ENCODE peak calls at places on chromosomes 13 and 19, in five cellular contexts. One of them, this sample, is unnamed.

GRCh38 chr19:54481326-54481930 is 8.3 kb upstream of the CDC42EP5 start:
- DNase-seq in stimulated activated CD8-positive, alpha-beta memory T cell treated with anti-CD3 and anti-CD28 coated beads, Interleukin-12 subunit alpha, Interleukin-12 subunit beta, amount 100 ng/mL, for 1 hour: no peak
- DNase-seq in activated CD4-positive, alpha-beta T cell treated with anti-CD3 and anti-CD28 coated beads, Interleukin-2, amount 10 ng/mL, durations not matched to agents 7 days and 5 days: peak
- DNase-seq in amygdala: peak
- DNase-seq in HTR-8/SVneo: peak
- DNase-seq in this sample: no peak

GRCh38 chr13:79353698-79354097 is 52.4 kb downstream of the RBM26 start:
- DNase-seq in activated CD4-positive, alpha-beta T cell treated with anti-CD3 and anti-CD28 coated beads, Interleukin-2, amount 10 ng/mL, durations not matched to agents 7 days and 5 days: no peak
- DNase-seq in amygdala: no peak
- DNase-seq in stimulated activated CD8-positive, alpha-beta memory T cell treated with anti-CD3 and anti-CD28 coated beads, Interleukin-12 subunit alpha, Interleukin-12 subunit beta, amount 100 ng/mL, for 1 hour: no peak
- DNase-seq in HTR-8/SVneo: no peak
- DNase-seq in this sample: no peak

GRCh38 chr13:81762449-81762848 is 1421.5 kb upstream of the SPRY2 start:
- DNase-seq in amygdala: no peak
- DNase-seq in activated CD4-positive, alpha-beta T cell treated with anti-CD3 and anti-CD28 coated beads, Interleukin-2, amount 10 ng/mL, durations not matched to agents 7 days and 5 days: no peak
- DNase-seq in HTR-8/SVneo: no peak
- DNase-seq in stimulated activated CD8-positive, alpha-beta memory T cell treated with anti-CD3 and anti-CD28 coated beads, Interleukin-12 subunit alpha, Interleukin-12 subunit beta, amount 100 ng/mL, for 1 hour: no peak
- DNase-seq in this sample: no peak

GRCh38 chr19:1269478-1270167 is 491 bp downstream of the CIRBP start:
- DNase-seq in HTR-8/SVneo: peak
- DNase-seq in stimulated activated CD8-positive, alpha-beta memory T cell treated with anti-CD3 and anti-CD28 coated beads, Interleukin-12 subunit alpha, Interleukin-12 subunit beta, amount 100 ng/mL, for 1 hour: no peak
- DNase-seq in activated CD4-positive, alpha-beta T cell treated with anti-CD3 and anti-CD28 coated beads, Interleukin-2, amount 10 ng/mL, durations not matched to agents 7 days and 5 days: peak
- DNase-seq in amygdala: peak
- DNase-seq in this sample: peak

GRCh38 chr19:12875086-12875485 is 6.2 kb downstream of the DNASE2 start:
- DNase-seq in stimulated activated CD8-positive, alpha-beta memory T cell treated with anti-CD3 and anti-CD28 coated beads, Interleukin-12 subunit alpha, Interleukin-12 subunit beta, amount 100 ng/mL, for 1 hour: no peak
- DNase-seq in activated CD4-positive, alpha-beta T cell treated with anti-CD3 and anti-CD28 coated beads, Interleukin-2, amount 10 ng/mL, durations not matched to agents 7 days and 5 days: no peak
- DNase-seq in HTR-8/SVneo: no peak
- DNase-seq in amygdala: no peak
- DNase-seq in this sample: no peak

GRCh38 chr19:18593367-18594095 is 4.9 kb downstream of the REX1BD start:
- DNase-seq in HTR-8/SVneo: no peak
- DNase-seq in amygdala: no peak
- DNase-seq in activated CD4-positive, alpha-beta T cell treated with anti-CD3 and anti-CD28 coated beads, Interleukin-2, amount 10 ng/mL, durations not matched to agents 7 days and 5 days: no peak
- DNase-seq in stimulated activated CD8-positive, alpha-beta memory T cell treated with anti-CD3 and anti-CD28 coated beads, Interleukin-12 subunit alpha, Interleukin-12 subunit beta, amount 100 ng/mL, for 1 hour: no peak
- DNase-seq in this sample: no peak

GRCh38 chr19:12841094-12841493 is 2.8 kb downstream of the MAST1 start:
- DNase-seq in amygdala: peak
- DNase-seq in HTR-8/SVneo: no peak
- DNase-seq in activated CD4-positive, alpha-beta T cell treated with anti-CD3 and anti-CD28 coated beads, Interleukin-2, amount 10 ng/mL, durations not matched to agents 7 days and 5 days: peak
- DNase-seq in stimulated activated CD8-positive, alpha-beta memory T cell treated with anti-CD3 and anti-CD28 coated beads, Interleukin-12 subunit alpha, Interleukin-12 subunit beta, amount 100 ng/mL, for 1 hour: no peak
- DNase-seq in this sample: no peak

GRCh38 chr13:102718746-102719145 is 23.9 kb upstream of the METTL21C start:
- DNase-seq in amygdala: no peak
- DNase-seq in stimulated activated CD8-positive, alpha-beta memory T cell treated with anti-CD3 and anti-CD28 coated beads, Interleukin-12 subunit alpha, Interleukin-12 subunit beta, amount 100 ng/mL, for 1 hour: no peak
- DNase-seq in HTR-8/SVneo: no peak
- DNase-seq in activated CD4-positive, alpha-beta T cell treated with anti-CD3 and anti-CD28 coated beads, Interleukin-2, amount 10 ng/mL, durations not matched to agents 7 days and 5 days: no peak
- DNase-seq in this sample: no peak

GRCh38 chr13:51325837-51326236 is 13.7 kb upstream of the SERPINE3 start:
- DNase-seq in HTR-8/SVneo: no peak
- DNase-seq in activated CD4-positive, alpha-beta T cell treated with anti-CD3 and anti-CD28 coated beads, Interleukin-2, amount 10 ng/mL, durations not matched to agents 7 days and 5 days: no peak
- DNase-seq in amygdala: peak
- DNase-seq in stimulated activated CD8-positive, alpha-beta memory T cell treated with anti-CD3 and anti-CD28 coated beads, Interleukin-12 subunit alpha, Interleukin-12 subunit beta, amount 100 ng/mL, for 1 hour: no peak
- DNase-seq in this sample: no peak

This sample was measured in putamen.